ENCODE peak calls at places on chromosomes 13 and 19, in nine cellular contexts. F is IMR-90; C is GM23338; Y is brain microvascular endothelial cell; V is substantia nigra; X is stimulated activated CD4-positive, alpha-beta T cell treated with anti-CD3 and anti-CD28 coated beads, Interleukin-4, amount 100 ng/mL, for 4 hours; Q is globus pallidus; O is stimulated activated CD8-positive, alpha-beta memory T cell treated with anti-CD3 and anti-CD28 coated beads, Interleukin-4, amount 100 ng/mL, for 1 hour; P is cardiac muscle cell. T is an unnamed sample.

GRCh38 chr13:23428183-23428528 is 5.3 kb downstream of the SACS start:
- DNase-seq in F (peak), C (no peak), Y (peak), V (no peak), X (no peak), Q (no peak), O (no peak), P (no peak), T (no peak)

GRCh38 chr13:36839281-36839680 is 20.3 kb downstream of the RFXAP start:
- DNase-seq in F (no peak), C (no peak), Y (no peak), V (no peak), X (no peak), Q (no peak), O (no peak), P (no peak), T (no peak)

GRCh38 chr19:42089191-42089750 is 13.3 kb downstream of the ZNF574 start:
- DNase-seq in F (no peak), C (peak), Y (no peak), V (no peak), X (no peak), Q (no peak), O (no peak), P (no peak), T (no peak)

GRCh38 chr19:38730731-38731589 is 13.3 kb downstream of the CAPN12 start:
- DNase-seq in F (no peak), C (no peak), Y (no peak), V (no peak), X (no peak), Q (no peak), O (no peak), P (no peak), T (no peak)

GRCh38 chr13:112092453-112092852 is 25.5 kb downstream of the SOX1 start:
- DNase-seq in F (no peak), C (no peak), Y (no peak), V (no peak), X (no peak), Q (no peak), O (no peak), P (no peak), T (no peak)

GRCh38 chr13:102757006-102757405 is 16.6 kb downstream of the TEX30 start:
- DNase-seq in F (no peak), C (no peak), Y (no peak), V (no peak), X (no peak), Q (no peak), O (no peak), P (no peak), T (no peak)

GRCh38 chr19:5062799-5063198 is 93.9 kb downstream of the KDM4B start:
- DNase-seq in F (no peak), C (no peak), Y (no peak), V (no peak), X (no peak), Q (no peak), O (no peak), P (no peak), T (no peak)

GRCh38 chr13:113653264-113654174 is 4.5 kb downstream of the ATP4B start:
- DNase-seq in F (no peak), C (no peak), Y (no peak), V (no peak), X (no peak), Q (no peak), O (no peak), P (no peak), T (no peak)

GRCh38 chr19:42271861-42272534 is 2.9 kb downstream of the CIC start:
- DNase-seq in F (no peak), C (no peak), Y (no peak), V (no peak), X (no peak), Q (no peak), O (no peak), P (no peak), T (no peak)

GRCh38 chr19:29285878-29286277 is 72.9 kb upstream of the UQCRFS1 start:
- DNase-seq in F (no peak), C (peak), Y (no peak), V (peak), X (no peak), Q (peak), O (no peak), P (peak), T (no peak)

GRCh38 chr13:101727118-101727517 is 274.6 kb downstream of the ITGBL1 start:
- DNase-seq in F (no peak), C (no peak), Y (no peak), V (no peak), X (no peak), Q (no peak), O (no peak), P (no peak), T (no peak)